ENCODE peak calls at places on chromosomes 4 and X, in nine cellular contexts. H is naive thymus-derived CD4-positive, alpha-beta T cell; D is IMR-90; X is GM23338; S is left lung; Z is aorta; M is psoas muscle; W is neuronal stem cell; J is heart left ventricle. T is an unnamed sample.

GRCh38 chrX:134603806-134604700 is 54.2 kb downstream of the PLAC1 start:
- DNase-seq in H (no peak), D (peak; percentile 90), X (peak; percentile 9), S (no peak), Z (no peak), M (peak; percentile 33), W (no peak), J (no peak), T (no peak)

GRCh38 chrX:136816970-136817369 is 36.2 kb upstream of the ARHGEF6 start:
- DNase-seq in H (no peak), D (peak; percentile 47), X (no peak), S (no peak), Z (no peak), M (no peak), W (no peak), J (no peak), T (no peak)

GRCh38 chr4:101707596-101707995 is 82.9 kb upstream of the BANK1 start:
- DNase-seq in H (no peak), D (peak; percentile 2), X (peak; percentile 5), S (no peak), Z (no peak), M (no peak), W (no peak), J (no peak), T (no peak)

GRCh38 chr4:113637363-113637762 is 124.2 kb downstream of the CAMK2D start:
- DNase-seq in H (no peak), D (peak; percentile 77), X (no peak), S (no peak), Z (no peak), M (no peak), W (no peak), J (no peak), T (no peak)

GRCh38 chrX:150202641-150203248 is 160.4 kb upstream of the MAMLD1 start:
- DNase-seq in H (no peak), D (peak; percentile 63), X (no peak), S (peak; percentile 41), Z (no peak), M (no peak), W (no peak), J (no peak), T (no peak)

GRCh38 chr4:187238646-187239045 is 515.0 kb upstream of the FAT1 start:
- DNase-seq in H (no peak), D (no peak), X (no peak), S (no peak), Z (no peak), M (no peak), W (no peak), J (no peak), T (no peak)

GRCh38 chrX:150887906-150888465 is 10.5 kb downstream of the CD99L2 start:
- DNase-seq in H (no peak), D (peak; percentile 45), X (no peak), S (no peak), Z (no peak), M (no peak), W (no peak), J (no peak), T (no peak)

GRCh38 chrX:38985375-38985774 is 184.1 kb downstream of the MID1IP1 start:
- DNase-seq in H (peak; percentile 23), D (peak; percentile 11), X (peak; percentile 61), S (no peak), Z (no peak), M (no peak), W (no peak), J (no peak), T (peak; percentile 31)

GRCh38 chr4:25951390-25951952 is 37.5 kb downstream of the SMIM20 start:
- DNase-seq in H (no peak), D (no peak), X (no peak), S (no peak), Z (no peak), M (no peak), W (no peak), J (no peak), T (no peak)

GRCh38 chr4:114659386-114660008 is 60.9 kb downstream of the UGT8 start:
- DNase-seq in H (peak; percentile 1), D (peak; percentile 64), X (peak; percentile 90), S (peak; percentile 37), Z (peak; percentile 43), M (no peak), W (peak; percentile 53), J (peak; percentile 7), T (no peak)

GRCh38 chr4:107497054-107497453 is 223.0 kb downstream of the PAPSS1 start:
- DNase-seq in H (no peak), D (no peak), X (no peak), S (no peak), Z (no peak), M (no peak), W (no peak), J (no peak), T (no peak)

GRCh38 chrX:122113376-122113775 is 1066.0 kb downstream of the GLUD2 start:
- DNase-seq in H (no peak), D (no peak), X (peak; percentile 11), S (no peak), Z (no peak), M (no peak), W (no peak), J (no peak), T (no peak)

GRCh38 chr4:76434901-76435688 is at the start of gene SHROOM3:
- DNase-seq in H (no peak), D (no peak), X (peak; percentile 72), S (peak; percentile 34), Z (no peak), M (no peak), W (peak; percentile 39), J (no peak), T (no peak)

GRCh38 chr4:159768011-159768410 is 665.1 kb downstream of the RAPGEF2 start:
- DNase-seq in H (no peak), D (no peak), X (no peak), S (no peak), Z (no peak), M (no peak), W (no peak), J (no peak), T (no peak)
- H3K27ac ChIP-seq in H (no peak overlapping the region), D (no peak overlapping the region), X (no peak overlapping the region), S (no peak overlapping the region), Z (no peak overlapping the region), M (no peak overlapping the region), W (no peak overlapping the region), J (no peak overlapping the region), T (no peak overlapping the region)

DNA sequence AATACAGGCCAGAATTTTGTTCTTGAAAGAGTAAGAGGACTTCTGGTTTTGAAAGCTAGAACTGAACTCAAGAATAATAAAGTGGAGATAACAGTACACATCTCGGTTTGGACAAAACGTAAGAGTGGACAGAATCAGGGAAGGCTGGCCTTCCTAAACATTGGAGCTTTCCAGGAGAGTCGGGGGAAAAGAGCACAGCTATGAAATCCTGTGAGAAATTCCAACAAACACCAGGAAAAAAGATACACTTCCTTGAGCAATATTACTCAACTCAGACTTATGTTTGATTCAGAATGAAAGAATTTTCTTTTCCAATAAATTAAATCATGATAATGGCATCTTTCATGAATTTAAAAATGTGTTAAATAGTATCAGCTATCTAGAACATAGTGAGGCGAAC is 1.1 kb downstream of the CTSO start:
- DNase-seq in H (no peak), D (peak; percentile 42), X (no peak), S (no peak), Z (no peak), M (no peak), W (no peak), J (no peak), T (no peak)
- H3K4me3 ChIP-seq in H (no peak overlapping the region), D (peak overlapping the region; percentile 32), X (no peak overlapping the region), S (no peak overlapping the region), Z (no peak overlapping the region), M (peak overlapping the region; percentile 82), W (no peak overlapping the region), J (peak overlapping the region; percentile 77), T (no peak overlapping the region)

GRCh38 chrX:11429543-11430085 is 136.4 kb downstream of the AMELX start:
- DNase-seq in H (no peak), D (no peak), X (no peak), S (no peak), Z (no peak), M (no peak), W (no peak), J (no peak), T (no peak)
- H3K4me1 ChIP-seq in H (no peaks in the 10 kb centered on the region), D (peaks cover 4% of the 10 kb centered on the region), X (no peaks in the 10 kb centered on the region), S (no peaks in the 10 kb centered on the region), Z (no peaks in the 10 kb centered on the region), M (no peaks in the 10 kb centered on the region), W (no peaks in the 10 kb centered on the region), J (no peaks in the 10 kb centered on the region), T (no peaks in the 10 kb centered on the region)

DNA sequence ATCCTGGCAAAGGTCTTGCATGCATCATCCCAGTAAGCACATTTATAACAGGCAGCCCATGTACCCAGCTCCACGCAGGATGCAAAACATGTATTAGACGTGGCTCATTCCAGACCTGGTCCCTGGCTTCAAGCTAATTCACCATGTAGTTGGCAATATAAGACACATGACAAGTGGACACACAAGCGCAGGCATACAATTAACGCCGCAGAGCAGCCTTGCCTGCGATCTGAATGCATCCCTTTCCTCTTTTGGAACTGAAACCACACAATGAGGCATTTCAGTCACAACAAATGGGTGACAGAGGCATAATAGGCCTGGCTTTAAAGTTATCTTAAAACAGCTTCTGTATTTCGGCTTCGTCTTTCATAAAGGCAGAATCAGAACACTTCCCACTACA is 114.5 kb upstream of the TRIM2 start:
- DNase-seq in H (no peak), D (no peak), X (no peak), S (no peak), Z (no peak), M (no peak), W (no peak), J (no peak), T (no peak)
- H3K27ac ChIP-seq in H (no peak overlapping the region), D (no peak overlapping the region), X (no peak overlapping the region), S (no peak overlapping the region), Z (no peak overlapping the region), M (no peak overlapping the region), W (no peak overlapping the region), J (no peak overlapping the region), T (no peak overlapping the region)

T was measured in CD8-positive, alpha-beta memory T cell.